ENCODE peak calls at places on chromosomes 5 and 9, in four cellular contexts. Z is heart right ventricle, C is astrocyte of the spinal cord, I is AG10803. U is an unnamed sample.

GRCh38 chr5:145797336-145797735 is 37.8 kb downstream of the PRELID2 start:
- DNase-seq in Z (no peak), C (peak), I (peak), U (peak)

GRCh38 chr5:34012791-34013190 is 4.9 kb upstream of the AMACR start:
- DNase-seq in Z (no peak), C (peak), I (peak), U (no peak)

GRCh38 chr5:96649938-96650540 is 12.1 kb upstream of the CAST start:
- DNase-seq in Z (no peak), C (no peak), I (peak), U (no peak)

GRCh38 chr5:79069488-79070001 is at the start of the genes BHMT2 and DMGDH:
- DNase-seq in Z (peak), C (peak), I (peak), U (no peak)

GRCh38 chr9:12748016-12748415 is 26.8 kb upstream of the LURAP1L start:
- DNase-seq in Z (no peak), C (peak), I (peak), U (peak)

GRCh38 chr9:110033869-110034268 is 174.1 kb downstream of the C9orf152 start:
- DNase-seq in Z (no peak), C (no peak), I (peak), U (no peak)

GRCh38 chr5:98201006-98201620 is 572.4 kb upstream of the RGMB start:
- DNase-seq in Z (no peak), C (no peak), I (peak), U (no peak)

GRCh38 chr5:108606185-108606584 is 141.5 kb upstream of the FER start:
- DNase-seq in Z (no peak), C (no peak), I (no peak), U (no peak)

GRCh38 chr5:122726990-122727616 is 47.8 kb upstream of the SNX2 start:
- DNase-seq in Z (no peak), C (peak), I (peak), U (peak)

GRCh38 chr5:3537942-3538341 is 57.7 kb upstream of the IRX1 start:
- DNase-seq in Z (no peak), C (no peak), I (no peak), U (no peak)

GRCh38 chr5:2017540-2018389 is 135.0 kb upstream of the IRX4 start:
- DNase-seq in Z (no peak), C (no peak), I (no peak), U (no peak)

GRCh38 chr5:68848086-68848485 is 245.7 kb upstream of the SLC30A5 start:
- DNase-seq in Z (no peak), C (no peak), I (peak), U (peak)

GRCh38 chr9:92133949-92134604 is 18.9 kb upstream of the SPTLC1 start:
- DNase-seq in Z (peak), C (peak), I (peak), U (peak)

DNA sequence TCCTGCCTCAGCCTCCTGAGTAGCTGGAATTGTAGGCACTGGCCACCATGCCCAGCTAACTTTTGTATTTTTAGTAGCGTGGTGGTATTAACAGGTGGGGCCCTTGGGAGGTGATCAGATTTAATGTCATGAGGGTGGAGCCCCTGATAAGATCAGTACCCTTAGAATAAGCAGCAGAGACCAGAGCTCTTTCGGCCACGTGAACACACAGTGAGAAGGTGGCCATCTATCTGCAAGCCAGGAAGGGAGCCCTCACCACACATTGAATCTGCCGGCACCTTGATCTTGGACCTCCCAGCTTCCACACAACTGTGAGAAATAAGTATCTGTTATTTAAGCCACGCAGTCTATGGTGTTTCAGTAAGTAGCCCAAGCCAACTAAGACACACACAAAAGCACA is 22.5 kb downstream of the TBC1D2 start:
- DNase-seq in Z (no peak), C (no peak), I (no peak), U (no peak)
- TF ChIP-seq CTCF in Z (no peak), C (no peak), I (no peak), U (no peak)

GRCh38 chr5:16461026-16461425 is 4.6 kb downstream of the ZNF622 start:
- DNase-seq in Z (no peak), C (peak), I (peak), U (no peak)
- H3K4me3 ChIP-seq in Z (no peak), C (no peak), I (no peak), U (no peak)

DNA sequence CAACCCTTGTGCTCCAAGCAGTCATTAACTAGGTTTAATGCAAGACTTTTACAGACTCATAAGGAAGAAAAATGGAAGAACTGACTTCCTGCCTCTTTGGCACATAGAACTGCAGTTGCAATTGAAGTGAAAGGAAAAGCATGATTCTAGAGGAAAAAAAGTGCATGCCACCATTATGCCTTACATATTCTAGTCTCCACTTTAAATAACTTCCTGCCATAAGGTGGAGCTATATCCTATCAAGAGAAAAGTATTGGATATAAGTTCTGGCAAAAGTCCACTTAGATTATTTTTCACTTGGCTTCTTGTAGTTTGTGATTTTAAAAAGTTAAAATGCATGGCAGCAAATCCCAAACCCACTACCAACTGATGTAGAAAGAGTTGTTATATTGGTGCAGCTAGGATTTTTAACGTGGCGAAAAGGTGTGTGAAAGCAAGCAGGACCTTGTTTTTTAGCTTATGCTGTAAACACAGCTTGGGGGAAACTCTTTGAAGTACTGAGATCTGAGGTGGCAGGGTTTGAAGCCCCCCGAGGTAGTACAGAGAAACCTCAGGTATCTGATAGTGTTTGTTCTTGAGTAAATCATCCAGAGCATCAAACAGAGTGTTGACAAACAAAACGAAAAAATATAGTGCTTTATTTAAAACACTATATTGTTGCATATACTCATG is 117.9 kb downstream of the ANXA1 start:
- DNase-seq in Z (no peak), C (peak), I (peak), U (peak)
- TF ChIP-seq CTCF in Z (no peak), C (peak), I (peak), U (peak)

GRCh38 chr5:66362021-66362420 is 217.9 kb downstream of the SREK1 start:
- DNase-seq in Z (no peak), C (no peak), I (no peak), U (no peak)
- H3K4me3 ChIP-seq in Z (no peak), C (no peak), I (no peak), U (no peak)

GRCh38 chr5:150130493-150130922 is 25.1 kb downstream of the PDGFRB start:
- DNase-seq in Z (no peak), C (no peak), I (no peak), U (no peak)

GRCh38 chr5:150131461-150131860 is 24.2 kb downstream of the PDGFRB start:
- DNase-seq in Z (no peak), C (no peak), I (peak), U (no peak)

GRCh38 chr5:150129454-150129812 is 26.2 kb downstream of the PDGFRB start:
- DNase-seq in Z (no peak), C (no peak), I (no peak), U (no peak)

GRCh38 chr5:150131978-150132694 is 23.5 kb downstream of the PDGFRB start:
- DNase-seq in Z (no peak), C (no peak), I (peak), U (no peak)

GRCh38 chr5:150129813-150130492 is 25.7 kb downstream of the PDGFRB start:
- DNase-seq in Z (peak), C (peak), I (peak), U (peak)
- TF ChIP-seq CTCF in Z (peak), C (peak), I (peak), U (peak)

DNA sequence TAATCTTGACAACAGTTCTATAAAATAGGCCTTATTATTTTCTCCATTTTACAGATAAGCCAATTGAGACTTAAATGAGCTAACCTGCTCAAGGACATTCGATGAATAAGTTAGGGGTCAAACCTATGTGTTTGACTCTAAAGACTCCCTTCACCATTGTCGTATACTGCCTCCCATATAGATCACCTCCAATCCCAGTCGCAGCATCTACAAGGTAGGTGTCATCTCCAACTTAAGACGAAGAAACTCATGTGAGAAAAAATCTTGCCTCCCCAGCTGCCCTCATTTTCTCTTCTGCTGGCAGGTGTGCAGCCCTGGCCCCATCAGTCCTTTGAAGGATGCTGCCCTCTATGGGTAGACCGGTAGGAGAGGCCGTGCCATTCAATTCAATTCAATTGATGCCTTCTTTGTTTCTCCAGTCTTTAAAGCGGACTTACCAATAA is 75.2 kb upstream of the SMARCA2 start:
- DNase-seq in Z (no peak), C (no peak), I (peak), U (peak)
- H3K4me3 ChIP-seq in Z (no peak), C (no peak), I (no peak), U (no peak)

GRCh38 chr5:170501931-170502330 is 1.9 kb upstream of the KCNIP1 start:
- DNase-seq in Z (no peak), C (no peak), I (no peak), U (no peak)
- TF ChIP-seq CTCF in Z (no peak), C (no peak), I (no peak), U (no peak)

GRCh38 chr5:141182248-141182647 is at the start of gene PCDHB16:
- DNase-seq in Z (peak), C (no peak), I (peak), U (no peak)
- H3K4me3 ChIP-seq in Z (peak), C (no peak), I (peak), U (no peak)

GRCh38 chr9:36788534-36788933 is 215.8 kb downstream of the MELK start:
- DNase-seq in Z (no peak), C (no peak), I (no peak), U (no peak)
- TF ChIP-seq CTCF in Z (peak), C (peak), I (peak), U (peak)

GRCh38 chr5:178469975-178470692 is 120.1 kb downstream of the COL23A1 start:
- DNase-seq in Z (no peak), C (no peak), I (no peak), U (no peak)

GRCh38 chr5:178466342-178466741 is 123.9 kb downstream of the COL23A1 start:
- DNase-seq in Z (no peak), C (no peak), I (no peak), U (no peak)

GRCh38 chr5:178467261-178468195 is 122.7 kb downstream of the COL23A1 start:
- DNase-seq in Z (peak), C (no peak), I (peak), U (peak)

GRCh38 chr5:178469011-178469974 is 120.9 kb downstream of the COL23A1 start:
- DNase-seq in Z (no peak), C (no peak), I (no peak), U (no peak)

GRCh38 chr5:178468196-178468685 is 122.0 kb downstream of the COL23A1 start:
- DNase-seq in Z (no peak), C (no peak), I (no peak), U (no peak)
- H3K4me3 ChIP-seq in Z (peak), C (no peak), I (no peak), U (no peak)

U was measured in bronchial epithelial cell.